ENCODE peak calls at places on chromosomes 7 and 10, in six cellular contexts. Y is NCI-H2081; N is activated CD4-positive, alpha-beta T cell treated with anti-CD3 and anti-CD28 coated beads, Interleukin-2, amount 10 ng/mL, durations not matched to agents 7 days and 5 days; Q is brain microvascular endothelial cell; Z is stimulated activated CD8-positive, alpha-beta memory T cell treated with anti-CD3 and anti-CD28 coated beads, Interleukin-4, amount 100 ng/mL, for 24 hours; R is WTC11. E is an unnamed sample.

GRCh38 chr10:116044722-116045374 is 228.2 kb downstream of the GFRA1 start:
- DNase-seq in Y (no peak), N (no peak), Q (no peak), Z (no peak), R (no peak), E (no peak)

GRCh38 chr7:110442386-110442837 is 648.5 kb upstream of the LRRN3 start:
- DNase-seq in Y (peak; percentile 44), N (peak; percentile 12), Q (peak; percentile 47), Z (peak; percentile 1), R (peak; percentile 75), E (peak; percentile 24)

GRCh38 chr10:77715081-77715480 is 77.5 kb upstream of the KCNMA1 start:
- DNase-seq in Y (no peak), N (peak; percentile 25), Q (no peak), Z (no peak), R (no peak), E (no peak)

GRCh38 chr10:43596546-43596945 is 9.7 kb upstream of the ZNF485 start:
- DNase-seq in Y (no peak), N (no peak), Q (no peak), Z (no peak), R (no peak), E (no peak)

GRCh38 chr7:85094046-85094720 is 92.7 kb downstream of the SEMA3D start:
- DNase-seq in Y (no peak), N (no peak), Q (no peak), Z (no peak), R (no peak), E (no peak)

GRCh38 chr7:34501161-34501560 is 156.9 kb upstream of the NPSR1 start:
- DNase-seq in Y (no peak), N (no peak), Q (no peak), Z (no peak), R (no peak), E (no peak)

GRCh38 chr10:83076443-83076842 is 1062.9 kb upstream of the GHITM start:
- DNase-seq in Y (no peak), N (no peak), Q (no peak), Z (no peak), R (no peak), E (no peak)

GRCh38 chr10:34178756-34179155 is 636.3 kb downstream of the PARD3 start:
- DNase-seq in Y (no peak), N (no peak), Q (no peak), Z (no peak), R (no peak), E (no peak)

GRCh38 chr10:70740441-70741288 is 44.5 kb downstream of the TBATA start:
- DNase-seq in Y (no peak), N (no peak), Q (no peak), Z (no peak), R (no peak), E (no peak)

GRCh38 chr10:116272497-116273221 is at the start of gene GFRA1:
- DNase-seq in Y (no peak), N (no peak), Q (no peak), Z (no peak), R (peak; percentile 77), E (no peak)

GRCh38 chr7:32588657-32589056 is 93.4 kb downstream of the AVL9 start:
- DNase-seq in Y (no peak), N (no peak), Q (peak; percentile 73), Z (no peak), R (no peak), E (no peak)

GRCh38 chr7:130369110-130369711 is 11.1 kb upstream of the CPA1 start:
- DNase-seq in Y (no peak), N (no peak), Q (peak; percentile 78), Z (no peak), R (no peak), E (no peak)

GRCh38 chr7:57203161-57203791 is 71.0 kb upstream of the ZNF479 start:
- DNase-seq in Y (no peak), N (no peak), Q (no peak), Z (no peak), R (no peak), E (no peak)

GRCh38 chr7:99267530-99268360 is 4.9 kb upstream of the MYH16 start:
- DNase-seq in Y (no peak), N (no peak), Q (peak; percentile 89), Z (no peak), R (no peak), E (no peak)

GRCh38 chr10:46516660-46517416 is 39.6 kb downstream of the GPRIN2 start:
- DNase-seq in Y (no peak), N (no peak), Q (peak; percentile 83), Z (no peak), R (peak; percentile 7), E (no peak)

GRCh38 chr10:57699944-57700343 is 567.8 kb downstream of the IPMK start:
- DNase-seq in Y (no peak), N (no peak), Q (peak; percentile 47), Z (no peak), R (no peak), E (no peak)

GRCh38 chr10:70223728-70224127 is 9.5 kb downstream of the PPA1 start:
- DNase-seq in Y (no peak), N (no peak), Q (no peak), Z (no peak), R (no peak), E (no peak)

GRCh38 chr10:129730272-129730992 is 233.6 kb downstream of the EBF3 start:
- DNase-seq in Y (no peak), N (no peak), Q (no peak), Z (no peak), R (no peak), E (no peak)

GRCh38 chr7:138075350-138075749 is 909 bp upstream of the AKR1D1 start:
- DNase-seq in Y (no peak), N (no peak), Q (no peak), Z (no peak), R (no peak), E (no peak)

GRCh38 chr7:32030904-32031692 is 39.1 kb downstream of the PDE1C start:
- DNase-seq in Y (no peak), N (no peak), Q (no peak), Z (no peak), R (no peak), E (no peak)

GRCh38 chr7:30723776-30724175 is 28.2 kb upstream of the INMT start:
- DNase-seq in Y (no peak), N (no peak), Q (no peak), Z (no peak), R (no peak), E (no peak)

GRCh38 chr7:138565451-138566114 is 105.5 kb downstream of the TRIM24 start:
- DNase-seq in Y (no peak), N (no peak), Q (peak; percentile 62), Z (no peak), R (peak; percentile 18), E (no peak)

GRCh38 chr7:98418636-98419315 is 17.9 kb upstream of the BAIAP2L1 start:
- DNase-seq in Y (no peak), N (no peak), Q (peak; percentile 99), Z (no peak), R (no peak), E (peak; percentile 21)

GRCh38 chr10:97049670-97050069 is 136.1 kb downstream of the SLIT1 start:
- DNase-seq in Y (no peak), N (no peak), Q (no peak), Z (no peak), R (no peak), E (no peak)

GRCh38 chr7:43148161-43148731 is 35.8 kb downstream of the HECW1 start:
- DNase-seq in Y (no peak), N (no peak), Q (no peak), Z (no peak), R (no peak), E (no peak)

GRCh38 chr10:43867667-43868361 is 219.1 kb upstream of the ZNF32 start:
- DNase-seq in Y (no peak), N (no peak), Q (peak; percentile 74), Z (no peak), R (no peak), E (no peak)

GRCh38 chr10:78353636-78354035 is 320.0 kb downstream of the RPS24 start:
- DNase-seq in Y (no peak), N (no peak), Q (no peak), Z (no peak), R (no peak), E (no peak)

GRCh38 chr7:74453321-74454011 is at the start of gene GTF2IRD1:
- DNase-seq in Y (peak; percentile 80), N (peak; percentile 28), Q (peak; percentile 67), Z (peak; percentile 21), R (peak; percentile 73), E (peak; percentile 30)

GRCh38 chr7:108454674-108455523 is 1.3 kb downstream of the NRCAM start:
- DNase-seq in Y (peak; percentile 81), N (no peak), Q (no peak), Z (no peak), R (peak; percentile 52), E (no peak)

GRCh38 chr10:130933008-130933390 is 378.5 kb downstream of the TCERG1L start:
- DNase-seq in Y (no peak), N (no peak), Q (no peak), Z (no peak), R (no peak), E (no peak)

GRCh38 chr10:16967866-16968721 is 150.9 kb upstream of the RSU1 start:
- DNase-seq in Y (no peak), N (no peak), Q (peak; percentile 94), Z (no peak), R (no peak), E (no peak)

GRCh38 chr10:10831085-10831484 is 186.6 kb upstream of the CELF2 start:
- DNase-seq in Y (no peak), N (no peak), Q (peak; percentile 85), Z (no peak), R (no peak), E (no peak)

GRCh38 chr7:98051118-98051744 is 55.4 kb upstream of the LMTK2 start:
- DNase-seq in Y (peak; percentile 40), N (peak; percentile 39), Q (no peak), Z (peak; percentile 44), R (peak; percentile 93), E (peak; percentile 15)

GRCh38 chr7:137950263-137950621 is 51.6 kb downstream of the CREB3L2 start:
- DNase-seq in Y (no peak), N (no peak), Q (no peak), Z (no peak), R (no peak), E (peak; percentile 30)

GRCh38 chr7:101823086-101823485 is 5.7 kb downstream of the CUX1 start:
- DNase-seq in Y (no peak), N (no peak), Q (no peak), Z (no peak), R (no peak), E (no peak)

GRCh38 chr10:106560925-106561640 is 603.4 kb downstream of the SORCS1 start:
- DNase-seq in Y (no peak), N (no peak), Q (peak; percentile 53), Z (no peak), R (no peak), E (no peak)

GRCh38 chr10:24723386-24723787 is 300 bp downstream of the ARHGAP21 start:
- DNase-seq in Y (no peak), N (peak; percentile 35), Q (no peak), Z (no peak), R (no peak), E (peak; percentile 10)

E was measured in CD4-positive, CD25-positive, alpha-beta regulatory T cell.